ENCODE peak calls at places on chromosome 3, in four cellular contexts. F, Q, P and T are unnamed samples.

GRCh38 chr3:16741103-16741758 is 136.0 kb upstream of the DAZL start:
- ATAC-seq in Q (no peak), F (no peak), P (no peak), T (peak)

GRCh38 chr3:107143206-107143605 is 234.0 kb upstream of the CCDC54 start:
- ATAC-seq in P (no peak), Q (no peak), F (no peak), T (no peak)

GRCh38 chr3:173750095-173750494 is 352.6 kb downstream of the NLGN1 start:
- ATAC-seq in F (no peak), P (no peak), Q (peak), T (no peak)

GRCh38 chr3:2992534-2992933 is 117.6 kb downstream of the IL5RA start:
- ATAC-seq in P (no peak), Q (no peak), F (no peak), T (no peak)

GRCh38 chr3:43379343-43379742 is 93.0 kb downstream of the SNRK start:
- ATAC-seq in F (no peak), P (no peak), Q (no peak), T (peak)

GRCh38 chr3:111173328-111173900 is 101.8 kb downstream of the NECTIN3 start:
- ATAC-seq in P (no peak), F (no peak), Q (peak), T (no peak)

GRCh38 chr3:138842483-138843188 is 7.9 kb upstream of the PIK3CB start:
- ATAC-seq in Q (no peak), F (no peak), P (no peak), T (no peak)

GRCh38 chr3:45943207-45943846 is at the start of gene CXCR6:
- ATAC-seq in P (no peak), Q (no peak), F (no peak), T (no peak)

GRCh38 chr3:10848261-10848660 is 32.2 kb downstream of the SLC6A11 start:
- ATAC-seq in F (no peak), P (no peak), Q (peak), T (no peak)

GRCh38 chr3:190108789-190109188 is 11.9 kb downstream of the P3H2 start:
- ATAC-seq in F (peak), Q (no peak), P (no peak), T (no peak)
- H3K4me3 ChIP-seq in F (no peak), Q (no peak), P (no peak), T (no peak)

GRCh38 chr3:143302638-143303171 is 183.1 kb downstream of the CHST2 start:
- ATAC-seq in F (peak), Q (peak), P (no peak), T (peak)
- H3K27ac ChIP-seq in F (no peak), Q (peak), P (no peak), T (no peak)

GRCh38 chr3:32238816-32239637 is 547 bp downstream of the CMTM8 start:
- ATAC-seq in F (peak), Q (peak), P (peak), T (peak)
- H3K4me3 ChIP-seq in F (peak), Q (peak), P (peak), T (peak)

GRCh38 chr3:21647961-21648360 is 103.0 kb downstream of the ZNF385D start:
- ATAC-seq in F (no peak), P (no peak), Q (no peak), T (no peak)

GRCh38 chr3:21644268-21644667 is 106.7 kb downstream of the ZNF385D start:
- ATAC-seq in F (no peak), P (no peak), Q (no peak), T (no peak)

GRCh38 chr3:21643752-21644151 is 107.3 kb downstream of the ZNF385D start:
- ATAC-seq in Q (no peak), F (no peak), P (no peak), T (no peak)

GRCh38 chr3:21642433-21642832 is 108.6 kb downstream of the ZNF385D start:
- ATAC-seq in F (no peak), P (no peak), Q (no peak), T (no peak)

GRCh38 chr3:21645121-21645897 is 105.7 kb downstream of the ZNF385D start:
- ATAC-seq in Q (no peak), P (no peak), F (peak), T (peak)
- H3K27ac ChIP-seq in Q (no peak), P (no peak), F (peak), T (peak)

GRCh38 chr3:187025656-187026320 is 95.5 kb downstream of the ST6GAL1 start:
- ATAC-seq in Q (no peak), P (no peak), F (no peak), T (no peak)
- H3K4me3 ChIP-seq in Q (no peak), P (no peak), F (no peak), T (no peak)